ENCODE peak calls at places on chromosomes 11 and 22, in seven cellular contexts. L is CD4-positive, alpha-beta T cell; X is head of caudate nucleus; G is transverse colon; U is mucosa of gallbladder; N is posterior vena cava; D is stimulated activated CD8-positive, alpha-beta memory T cell treated with anti-CD3 and anti-CD28 coated beads, Interleukin-4, amount 100 ng/mL, for 24 hours. S is an unnamed sample.

GRCh38 chr11:104033134-104033533 is 3.3 kb upstream of the DDI1 start:
- DNase-seq in L (no peak), X (no peak), G (no peak), U (peak), N (no peak), D (no peak), S (peak)

GRCh38 chr11:110478410-110478809 is 48.7 kb downstream of the FDX1 start:
- DNase-seq in L (no peak), X (no peak), G (no peak), U (no peak), N (no peak), D (no peak), S (no peak)

GRCh38 chr22:44045171-44045570 is 21.1 kb downstream of the PARVB start:
- DNase-seq in L (no peak), X (no peak), G (no peak), U (no peak), N (no peak), D (no peak), S (no peak)

GRCh38 chr22:41517172-41518047 is 26.9 kb downstream of the POLR3H start:
- DNase-seq in L (peak), X (peak), G (peak), U (peak), N (no peak), D (no peak), S (peak)

GRCh38 chr11:79173615-79174014 is 267.2 kb downstream of the TENM4 start:
- DNase-seq in L (no peak), X (peak), G (no peak), U (no peak), N (no peak), D (no peak), S (no peak)

GRCh38 chr11:5922749-5923426 is 19.2 kb upstream of the OR56A3 start:
- DNase-seq in L (no peak), X (no peak), G (no peak), U (no peak), N (no peak), D (no peak), S (peak)

GRCh38 chr22:42754658-42755057 is 34.0 kb upstream of the A4GALT start:
- DNase-seq in L (no peak), X (no peak), G (no peak), U (peak), N (no peak), D (no peak), S (peak)

GRCh38 chr22:20032407-20032991 is 11.6 kb downstream of the TANGO2 start:
- DNase-seq in L (no peak), X (no peak), G (no peak), U (no peak), N (no peak), D (no peak), S (no peak)

GRCh38 chr11:70699294-70700221 is 301.2 kb downstream of the CTTN start:
- DNase-seq in L (no peak), X (no peak), G (no peak), U (no peak), N (no peak), D (no peak), S (no peak)

GRCh38 chr11:5596611-5597201 is at the start of gene TRIM6:
- DNase-seq in L (no peak), X (peak), G (peak), U (peak), N (peak), D (no peak), S (peak)

GRCh38 chr22:34055525-34056200 is 135.4 kb upstream of the LARGE1 start:
- DNase-seq in L (no peak), X (no peak), G (no peak), U (no peak), N (no peak), D (no peak), S (peak)

GRCh38 chr11:117874253-117874909 is 2.1 kb downstream of the FXYD6 start:
- DNase-seq in L (no peak), X (no peak), G (no peak), U (no peak), N (peak), D (no peak), S (no peak)

GRCh38 chr11:117230286-117230961 is 1.4 kb downstream of the PCSK7 start:
- DNase-seq in L (peak), X (no peak), G (no peak), U (no peak), N (no peak), D (no peak), S (no peak)

GRCh38 chr22:25780673-25781072 is 38.7 kb downstream of the MYO18B start:
- DNase-seq in L (no peak), X (no peak), G (no peak), U (peak), N (no peak), D (no peak), S (no peak)

GRCh38 chr11:4539603-4540219 is 5.3 kb upstream of the OR52M1 start:
- DNase-seq in L (peak), X (peak), G (peak), U (peak), N (no peak), D (peak), S (no peak)

GRCh38 chr22:29129644-29130201 is 56.9 kb downstream of the KREMEN1 start:
- DNase-seq in L (no peak), X (no peak), G (no peak), U (no peak), N (no peak), D (no peak), S (no peak)

GRCh38 chr11:100851129-100851528 is 164.0 kb downstream of the ARHGAP42 start:
- DNase-seq in L (no peak), X (no peak), G (no peak), U (no peak), N (no peak), D (no peak), S (no peak)

GRCh38 chr11:94283678-94284077 is 20.7 kb upstream of the IZUMO1R start:
- DNase-seq in L (no peak), X (no peak), G (no peak), U (no peak), N (no peak), D (no peak), S (no peak)

GRCh38 chr11:101912823-101913284 is 2.0 kb upstream of the CEP126 start:
- DNase-seq in L (no peak), X (no peak), G (no peak), U (no peak), N (no peak), D (no peak), S (peak)

GRCh38 chr11:134346976-134347350 is 15.2 kb downstream of the GLB1L2 start:
- DNase-seq in L (no peak), X (no peak), G (no peak), U (no peak), N (no peak), D (no peak), S (no peak)

GRCh38 chr22:50178871-50179869 is 6.5 kb upstream of the TRABD start:
- DNase-seq in L (no peak), X (peak), G (peak), U (no peak), N (peak), D (no peak), S (no peak)